ENCODE peak calls at places on chromosomes 12 and 14, in eight cellular contexts. One of them, this sample, is unnamed.

GRCh38 chr14:37472906-37473305 is 122.1 kb downstream of the FOXA1 start:
- DNase-seq in DND-41: no peak
- DNase-seq in GM23338: peak; percentile 30
- DNase-seq in HCT116: no peak
- DNase-seq in H9: peak; percentile 29
- DNase-seq in IMR-90: no peak
- DNase-seq in OCI-LY7: no peak
- DNase-seq in neural progenitor cell: no peak
- DNase-seq in this sample: no peak

GRCh38 chr12:23221066-23221465 is 596.1 kb downstream of the ETNK1 start:
- DNase-seq in HCT116: no peak
- DNase-seq in GM23338: peak; percentile 68
- DNase-seq in DND-41: no peak
- DNase-seq in H9: peak; percentile 61
- DNase-seq in neural progenitor cell: peak; percentile 44
- DNase-seq in IMR-90: no peak
- DNase-seq in OCI-LY7: no peak
- DNase-seq in this sample: no peak

GRCh38 chr12:3885179-3886094 is 12.2 kb upstream of the PARP11 start:
- DNase-seq in DND-41: peak; percentile 37
- DNase-seq in neural progenitor cell: peak; percentile 70
- DNase-seq in OCI-LY7: peak; percentile 47
- DNase-seq in IMR-90: peak; percentile 48
- DNase-seq in HCT116: peak; percentile 8
- DNase-seq in H9: no peak
- DNase-seq in GM23338: peak; percentile 75
- DNase-seq in this sample: peak; percentile 77

GRCh38 chr12:47818701-47819543 is 781 bp downstream of the HDAC7 start:
- DNase-seq in HCT116: no peak
- DNase-seq in IMR-90: no peak
- DNase-seq in OCI-LY7: peak; percentile 64
- DNase-seq in GM23338: peak; percentile 81
- DNase-seq in DND-41: peak; percentile 81
- DNase-seq in neural progenitor cell: peak; percentile 85
- DNase-seq in H9: peak; percentile 74
- DNase-seq in this sample: no peak

GRCh38 chr14:100383727-100384158 is 60.6 kb downstream of the SLC25A47 start:
- DNase-seq in OCI-LY7: peak; percentile 65
- DNase-seq in GM23338: peak; percentile 88
- DNase-seq in H9: peak; percentile 83
- DNase-seq in HCT116: no peak
- DNase-seq in IMR-90: peak; percentile 55
- DNase-seq in DND-41: peak; percentile 82
- DNase-seq in neural progenitor cell: peak; percentile 85
- DNase-seq in this sample: no peak

GRCh38 chr12:1972856-1973317 is 31.4 kb downstream of the DCP1B start:
- DNase-seq in OCI-LY7: no peak
- DNase-seq in GM23338: no peak
- DNase-seq in H9: no peak
- DNase-seq in HCT116: no peak
- DNase-seq in DND-41: no peak
- DNase-seq in neural progenitor cell: no peak
- DNase-seq in IMR-90: peak; percentile 63
- DNase-seq in this sample: peak; percentile 75

GRCh38 chr12:2198088-2198501 is 145.3 kb downstream of the CACNA1C start:
- DNase-seq in neural progenitor cell: peak; percentile 61
- DNase-seq in H9: peak; percentile 95
- DNase-seq in OCI-LY7: no peak
- DNase-seq in IMR-90: peak; percentile 64
- DNase-seq in GM23338: peak; percentile 88
- DNase-seq in HCT116: peak; percentile 42
- DNase-seq in DND-41: no peak
- DNase-seq in this sample: peak; percentile 47

GRCh38 chr12:132366341-132366861 is 37.0 kb upstream of the GALNT9 start:
- DNase-seq in DND-41: no peak
- DNase-seq in H9: no peak
- DNase-seq in IMR-90: no peak
- DNase-seq in GM23338: no peak
- DNase-seq in OCI-LY7: no peak
- DNase-seq in neural progenitor cell: peak; percentile 83
- DNase-seq in HCT116: no peak
- DNase-seq in this sample: no peak

GRCh38 chr14:32203928-32204357 is 874 bp upstream of the RNU6-8 start:
- DNase-seq in OCI-LY7: no peak
- DNase-seq in GM23338: peak; percentile 44
- DNase-seq in IMR-90: no peak
- DNase-seq in H9: peak; percentile 27
- DNase-seq in HCT116: no peak
- DNase-seq in neural progenitor cell: peak; percentile 28
- DNase-seq in DND-41: no peak
- DNase-seq in this sample: peak; percentile 5

GRCh38 chr14:31128601-31129526 is 78.7 kb downstream of the HECTD1 start:
- DNase-seq in HCT116: no peak
- DNase-seq in DND-41: no peak
- DNase-seq in GM23338: no peak
- DNase-seq in OCI-LY7: peak; percentile 55
- DNase-seq in H9: no peak
- DNase-seq in IMR-90: no peak
- DNase-seq in neural progenitor cell: no peak
- DNase-seq in this sample: no peak

GRCh38 chr14:79820866-79821535 is 390.3 kb downstream of the DIO2 start:
- DNase-seq in IMR-90: no peak
- DNase-seq in DND-41: no peak
- DNase-seq in H9: no peak
- DNase-seq in neural progenitor cell: peak; percentile 43
- DNase-seq in OCI-LY7: no peak
- DNase-seq in GM23338: no peak
- DNase-seq in HCT116: no peak
- DNase-seq in this sample: no peak

GRCh38 chr12:81668475-81668874 is 90.7 kb downstream of the PPFIA2 start:
- DNase-seq in H9: no peak
- DNase-seq in GM23338: no peak
- DNase-seq in neural progenitor cell: no peak
- DNase-seq in OCI-LY7: no peak
- DNase-seq in DND-41: no peak
- DNase-seq in HCT116: peak; percentile 26
- DNase-seq in IMR-90: peak; percentile 43
- DNase-seq in this sample: peak; percentile 80

GRCh38 chr14:92719890-92720323 is 28.5 kb downstream of the LGMN start:
- DNase-seq in GM23338: no peak
- DNase-seq in neural progenitor cell: no peak
- DNase-seq in HCT116: no peak
- DNase-seq in IMR-90: no peak
- DNase-seq in OCI-LY7: no peak
- DNase-seq in H9: no peak
- DNase-seq in DND-41: no peak
- DNase-seq in this sample: no peak

GRCh38 chr14:78608998-78609787 is 439.0 kb downstream of the NRXN3 start:
- DNase-seq in HCT116: no peak
- DNase-seq in OCI-LY7: no peak
- DNase-seq in DND-41: no peak
- DNase-seq in H9: no peak
- DNase-seq in neural progenitor cell: no peak
- DNase-seq in IMR-90: no peak
- DNase-seq in GM23338: no peak
- DNase-seq in this sample: no peak

GRCh38 chr12:4168041-4168440 is 105.5 kb upstream of the CCND2 start:
- DNase-seq in H9: no peak
- DNase-seq in HCT116: no peak
- DNase-seq in DND-41: no peak
- DNase-seq in GM23338: peak; percentile 45
- DNase-seq in OCI-LY7: no peak
- DNase-seq in IMR-90: no peak
- DNase-seq in neural progenitor cell: peak; percentile 16
- DNase-seq in this sample: no peak

GRCh38 chr14:36068777-36069534 is 107.6 kb downstream of the PTCSC3 start:
- DNase-seq in neural progenitor cell: no peak
- DNase-seq in DND-41: peak; percentile 12
- DNase-seq in H9: no peak
- DNase-seq in GM23338: no peak
- DNase-seq in IMR-90: peak; percentile 21
- DNase-seq in OCI-LY7: no peak
- DNase-seq in HCT116: no peak
- DNase-seq in this sample: peak; percentile 91

GRCh38 chr12:25644964-25645363 is 91.9 kb upstream of the LMNTD1 start:
- DNase-seq in H9: no peak
- DNase-seq in HCT116: no peak
- DNase-seq in neural progenitor cell: no peak
- DNase-seq in OCI-LY7: no peak
- DNase-seq in DND-41: no peak
- DNase-seq in IMR-90: no peak
- DNase-seq in GM23338: no peak
- DNase-seq in this sample: no peak

GRCh38 chr12:20366776-20367409 is 1.4 kb upstream of the PDE3A start:
- DNase-seq in HCT116: no peak
- DNase-seq in neural progenitor cell: no peak
- DNase-seq in H9: no peak
- DNase-seq in GM23338: no peak
- DNase-seq in OCI-LY7: no peak
- DNase-seq in IMR-90: no peak
- DNase-seq in DND-41: no peak
- DNase-seq in this sample: no peak

GRCh38 chr12:20370001-20370381 is 1.7 kb downstream of the PDE3A start:
- DNase-seq in IMR-90: no peak
- DNase-seq in DND-41: no peak
- DNase-seq in GM23338: peak; percentile 70
- DNase-seq in HCT116: no peak
- DNase-seq in neural progenitor cell: peak; percentile 32
- DNase-seq in H9: peak; percentile 76
- DNase-seq in OCI-LY7: no peak
- DNase-seq in this sample: peak; percentile 36

GRCh38 chr12:20367731-20368652 is at the start of gene PDE3A:
- DNase-seq in H9: peak; percentile 89
- DNase-seq in IMR-90: peak; percentile 73
- DNase-seq in OCI-LY7: no peak
- DNase-seq in HCT116: peak; percentile 39
- DNase-seq in GM23338: peak; percentile 93
- DNase-seq in neural progenitor cell: peak; percentile 87
- DNase-seq in DND-41: no peak
- DNase-seq in this sample: peak; percentile 84

GRCh38 chr12:20369164-20370000 is 1.0 kb downstream of the PDE3A start:
- DNase-seq in HCT116: no peak
- DNase-seq in DND-41: no peak
- DNase-seq in IMR-90: peak; percentile 39
- DNase-seq in OCI-LY7: no peak
- DNase-seq in GM23338: peak; percentile 79
- DNase-seq in neural progenitor cell: peak; percentile 77
- DNase-seq in H9: peak; percentile 75
- DNase-seq in this sample: peak; percentile 43

GRCh38 chr12:20368653-20369163 is 371 bp downstream of the PDE3A start:
- DNase-seq in IMR-90: peak; percentile 37
- DNase-seq in OCI-LY7: no peak
- DNase-seq in GM23338: peak; percentile 69
- DNase-seq in H9: peak; percentile 57
- DNase-seq in DND-41: no peak
- DNase-seq in HCT116: no peak
- DNase-seq in neural progenitor cell: peak; percentile 76
- DNase-seq in this sample: peak; percentile 60
- H2AFZ ChIP-seq in IMR-90: peak overlapping the region; percentile 87
- H2AFZ ChIP-seq in OCI-LY7: no peak overlapping the region
- H2AFZ ChIP-seq in GM23338: peak overlapping the region; percentile 98
- H2AFZ ChIP-seq in H9: peak overlapping the region; percentile 97
- H2AFZ ChIP-seq in DND-41: no peak overlapping the region
- H2AFZ ChIP-seq in HCT116: peak overlapping the region; percentile 86
- H2AFZ ChIP-seq in neural progenitor cell: peak overlapping the region; percentile 94
- H2AFZ ChIP-seq in this sample: peak overlapping the region; percentile 95

GRCh38 chr12:75868501-75868900 is 163.1 kb downstream of the PHLDA1 start:
- DNase-seq in IMR-90: no peak
- DNase-seq in GM23338: no peak
- DNase-seq in OCI-LY7: no peak
- DNase-seq in neural progenitor cell: no peak
- DNase-seq in HCT116: no peak
- DNase-seq in H9: no peak
- DNase-seq in DND-41: no peak
- DNase-seq in this sample: peak; percentile 72

GRCh38 chr12:75865315-75865714 is 166.3 kb downstream of the PHLDA1 start:
- DNase-seq in DND-41: no peak
- DNase-seq in OCI-LY7: no peak
- DNase-seq in neural progenitor cell: no peak
- DNase-seq in GM23338: no peak
- DNase-seq in HCT116: no peak
- DNase-seq in H9: no peak
- DNase-seq in IMR-90: no peak
- DNase-seq in this sample: no peak

GRCh38 chr12:75862692-75863471 is 168.7 kb downstream of the PHLDA1 start:
- DNase-seq in IMR-90: peak; percentile 86
- DNase-seq in neural progenitor cell: no peak
- DNase-seq in DND-41: no peak
- DNase-seq in OCI-LY7: no peak
- DNase-seq in GM23338: no peak
- DNase-seq in HCT116: peak; percentile 84
- DNase-seq in H9: no peak
- DNase-seq in this sample: peak; percentile 80

GRCh38 chr12:75859868-75860267 is 171.7 kb downstream of the PHLDA1 start:
- DNase-seq in OCI-LY7: no peak
- DNase-seq in neural progenitor cell: no peak
- DNase-seq in H9: no peak
- DNase-seq in GM23338: no peak
- DNase-seq in HCT116: no peak
- DNase-seq in IMR-90: peak; percentile 21
- DNase-seq in DND-41: no peak
- DNase-seq in this sample: no peak

DNA sequence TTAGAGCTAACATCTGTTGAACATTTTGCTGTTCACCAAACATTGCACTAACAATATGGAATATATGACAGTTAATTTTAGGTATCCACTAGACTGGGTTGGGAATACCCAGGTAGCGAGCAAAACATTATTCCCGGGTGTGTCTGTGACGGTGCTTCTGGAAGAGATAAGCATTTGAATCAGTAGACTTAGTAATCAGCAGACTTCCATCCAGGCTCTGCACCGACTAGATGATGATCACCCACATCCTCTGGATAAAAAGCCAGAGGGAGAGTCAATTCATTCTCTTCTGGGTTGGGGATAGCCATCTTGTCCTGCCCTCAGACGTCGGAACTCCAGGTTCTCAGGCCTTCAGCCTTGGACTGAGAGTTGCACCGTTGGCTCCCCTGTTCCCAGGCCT is 168.1 kb downstream of the PHLDA1 start:
- DNase-seq in IMR-90: peak; percentile 20
- DNase-seq in OCI-LY7: no peak
- DNase-seq in HCT116: no peak
- DNase-seq in GM23338: no peak
- DNase-seq in neural progenitor cell: no peak
- DNase-seq in H9: no peak
- DNase-seq in DND-41: no peak
- DNase-seq in this sample: no peak
- H2AFZ ChIP-seq in IMR-90: peak overlapping the region; percentile 82
- H2AFZ ChIP-seq in OCI-LY7: no peak overlapping the region
- H2AFZ ChIP-seq in HCT116: no peak overlapping the region
- H2AFZ ChIP-seq in GM23338: no peak overlapping the region
- H2AFZ ChIP-seq in neural progenitor cell: no peak overlapping the region
- H2AFZ ChIP-seq in H9: no peak overlapping the region
- H2AFZ ChIP-seq in DND-41: no peak overlapping the region
- H2AFZ ChIP-seq in this sample: no peak overlapping the region

GRCh38 chr12:53425515-53426150 is 2.0 kb downstream of the AMHR2 start:
- DNase-seq in GM23338: no peak
- DNase-seq in DND-41: no peak
- DNase-seq in IMR-90: no peak
- DNase-seq in H9: no peak
- DNase-seq in OCI-LY7: no peak
- DNase-seq in neural progenitor cell: no peak
- DNase-seq in HCT116: no peak
- DNase-seq in this sample: no peak
- H2AFZ ChIP-seq in GM23338: no peak overlapping the region
- H2AFZ ChIP-seq in DND-41: no peak overlapping the region
- H2AFZ ChIP-seq in IMR-90: peak overlapping the region; percentile 40
- H2AFZ ChIP-seq in H9: no peak overlapping the region
- H2AFZ ChIP-seq in OCI-LY7: no peak overlapping the region
- H2AFZ ChIP-seq in neural progenitor cell: peak overlapping the region; percentile 45
- H2AFZ ChIP-seq in HCT116: no peak overlapping the region
- H2AFZ ChIP-seq in this sample: no peak overlapping the region

GRCh38 chr14:87690076-87690661 is 302.8 kb downstream of the GALC start:
- DNase-seq in OCI-LY7: no peak
- DNase-seq in IMR-90: no peak
- DNase-seq in GM23338: peak; percentile 50
- DNase-seq in DND-41: no peak
- DNase-seq in neural progenitor cell: peak; percentile 57
- DNase-seq in HCT116: no peak
- DNase-seq in H9: peak; percentile 28
- DNase-seq in this sample: no peak
- H2AFZ ChIP-seq in OCI-LY7: no peak overlapping the region
- H2AFZ ChIP-seq in IMR-90: no peak overlapping the region
- H2AFZ ChIP-seq in GM23338: peak overlapping the region; percentile 53
- H2AFZ ChIP-seq in DND-41: no peak overlapping the region
- H2AFZ ChIP-seq in neural progenitor cell: peak overlapping the region; percentile 64
- H2AFZ ChIP-seq in HCT116: no peak overlapping the region
- H2AFZ ChIP-seq in H9: no peak overlapping the region
- H2AFZ ChIP-seq in this sample: no peak overlapping the region